ENCODE peak calls at places on chromosomes 11 and 22, in six cellular contexts. H is CD4-positive, alpha-beta T cell; Z is fibroblast of mammary gland; J is activated B cell treated with CpG ODN at 0.5 μM for 24 hours; A is GM12865; W is glutamatergic neuron. F is an unnamed sample.

GRCh38 chr11:58193403-58193802 is 4.5 kb downstream of the OR9Q2 start:
- DNase-seq in J (no peak), A (no peak), H (no peak), W (no peak), Z (no peak), F (no peak)

GRCh38 chr11:17352925-17353227 is 1.3 kb downstream of the NCR3LG1 start:
- DNase-seq in A (peak), H (no peak), Z (peak), J (peak), W (no peak), F (no peak)

GRCh38 chr11:92332986-92333385 is 108.4 kb downstream of the FAT3 start:
- DNase-seq in A (no peak), Z (peak), J (no peak), W (no peak), H (no peak), F (no peak)

GRCh38 chr22:36419912-36420882 is 32.4 kb upstream of the MYH9 start:
- DNase-seq in W (no peak), H (no peak), Z (peak), A (no peak), J (no peak), F (no peak)

GRCh38 chr22:18023509-18024275 is 669 bp downstream of the MICAL3 start:
- DNase-seq in Z (peak), H (no peak), A (peak), W (peak), J (peak), F (peak)

GRCh38 chr22:36587289-36588154 is 58.6 kb upstream of the EIF3D start:
- DNase-seq in H (no peak), W (peak), Z (peak), A (no peak), J (no peak), F (no peak)

GRCh38 chr11:116167706-116168458 is 604.9 kb downstream of the BUD13 start:
- DNase-seq in W (no peak), Z (no peak), H (no peak), J (no peak), A (no peak), F (no peak)

GRCh38 chr11:13315517-13316432 is 38.2 kb downstream of the BMAL1 start:
- DNase-seq in H (no peak), A (peak), Z (peak), J (no peak), W (no peak), F (no peak)

GRCh38 chr11:80383655-80384054 is 942.8 kb upstream of the TENM4 start:
- DNase-seq in A (no peak), J (no peak), H (no peak), Z (no peak), W (no peak), F (no peak)

GRCh38 chr11:748007-748359 is 719 bp downstream of the TALDO1 start:
- DNase-seq in Z (no peak), H (no peak), A (no peak), J (no peak), W (no peak), F (peak)

GRCh38 chr11:10413268-10413667 is 41.8 kb upstream of the AMPD3 start:
- DNase-seq in H (peak), J (no peak), W (no peak), Z (no peak), A (peak), F (no peak)
- TF ChIP-seq CTCF in H (peak), J (no peak), W (no peak), Z (peak), A (peak), F (peak)

GRCh38 chr11:132523929-132524328 is 1008.4 kb downstream of the OPCML start:
- DNase-seq in J (no peak), H (no peak), A (no peak), W (no peak), Z (no peak), F (no peak)
- TF ChIP-seq CTCF in J (no peak), H (no peak), A (no peak), W (no peak), Z (no peak), F (no peak)

GRCh38 chr11:71406681-71407080 is 41.5 kb downstream of the DHCR7 start:
- DNase-seq in A (no peak), J (no peak), Z (no peak), W (no peak), H (no peak), F (no peak)
- TF ChIP-seq CTCF in A (no peak), J (no peak), Z (no peak), W (no peak), H (no peak), F (no peak)

DNA sequence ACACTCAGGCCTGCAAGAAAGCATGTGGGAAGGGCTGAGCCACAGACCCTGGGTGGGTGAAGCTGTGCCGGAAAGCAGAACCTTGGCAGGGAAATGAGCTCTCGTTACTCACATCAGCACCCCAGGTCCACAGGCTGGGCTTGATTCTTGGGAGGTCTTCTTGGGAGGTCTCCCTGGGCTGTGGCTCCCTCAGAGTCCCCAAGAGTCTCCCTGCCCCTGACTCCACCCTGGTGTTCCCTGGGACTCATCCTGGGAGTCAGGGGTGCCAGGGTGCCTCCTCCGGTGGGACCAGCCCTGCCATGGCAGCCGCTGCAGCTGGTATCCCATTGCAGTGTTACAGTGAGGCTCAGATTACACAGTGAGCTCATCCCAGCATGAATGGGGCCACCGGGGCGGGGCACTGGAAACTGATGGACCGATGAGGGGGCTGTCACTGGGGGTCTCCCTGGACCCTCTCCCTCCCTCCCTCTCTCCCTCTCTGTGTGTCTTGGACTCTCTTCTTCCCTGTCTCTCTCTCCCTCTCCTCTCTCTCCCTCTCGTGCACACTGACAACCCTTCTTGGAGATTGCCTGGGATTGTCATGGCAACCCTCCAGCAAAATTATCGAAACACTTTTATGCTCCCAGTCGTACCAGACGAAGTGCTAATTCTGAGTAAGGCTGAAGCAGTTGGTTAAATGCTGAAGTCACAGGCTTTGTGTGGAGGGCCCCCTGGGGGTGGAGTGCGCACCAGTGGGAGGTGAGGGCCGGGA is 8.7 kb upstream of the C11orf96 start:
- DNase-seq in J (no peak), Z (peak), A (no peak), H (no peak), W (peak), F (no peak)
- TF ChIP-seq CTCF in J (no peak), Z (no peak), A (no peak), H (no peak), W (no peak), F (no peak)

GRCh38 chr11:126716456-126717083 is 284.0 kb downstream of the KIRREL3 start:
- DNase-seq in H (peak), A (peak), Z (peak), W (peak), J (no peak), F (peak)
- TF ChIP-seq CTCF in H (peak), A (peak), Z (peak), W (peak), J (no peak), F (peak)

GRCh38 chr11:127268956-127269355 is 268.4 kb upstream of the KIRREL3 start:
- DNase-seq in H (no peak), A (no peak), Z (no peak), W (no peak), J (no peak), F (no peak)

GRCh38 chr11:127275771-127276170 is 275.2 kb upstream of the KIRREL3 start:
- DNase-seq in Z (no peak), J (no peak), A (no peak), W (no peak), H (no peak), F (no peak)

GRCh38 chr11:127270848-127271247 is 270.3 kb upstream of the KIRREL3 start:
- DNase-seq in H (no peak), A (no peak), W (no peak), J (no peak), Z (no peak), F (no peak)

GRCh38 chr11:127274328-127274676 is 273.7 kb upstream of the KIRREL3 start:
- DNase-seq in W (no peak), Z (no peak), J (no peak), H (no peak), A (no peak), F (no peak)

DNA sequence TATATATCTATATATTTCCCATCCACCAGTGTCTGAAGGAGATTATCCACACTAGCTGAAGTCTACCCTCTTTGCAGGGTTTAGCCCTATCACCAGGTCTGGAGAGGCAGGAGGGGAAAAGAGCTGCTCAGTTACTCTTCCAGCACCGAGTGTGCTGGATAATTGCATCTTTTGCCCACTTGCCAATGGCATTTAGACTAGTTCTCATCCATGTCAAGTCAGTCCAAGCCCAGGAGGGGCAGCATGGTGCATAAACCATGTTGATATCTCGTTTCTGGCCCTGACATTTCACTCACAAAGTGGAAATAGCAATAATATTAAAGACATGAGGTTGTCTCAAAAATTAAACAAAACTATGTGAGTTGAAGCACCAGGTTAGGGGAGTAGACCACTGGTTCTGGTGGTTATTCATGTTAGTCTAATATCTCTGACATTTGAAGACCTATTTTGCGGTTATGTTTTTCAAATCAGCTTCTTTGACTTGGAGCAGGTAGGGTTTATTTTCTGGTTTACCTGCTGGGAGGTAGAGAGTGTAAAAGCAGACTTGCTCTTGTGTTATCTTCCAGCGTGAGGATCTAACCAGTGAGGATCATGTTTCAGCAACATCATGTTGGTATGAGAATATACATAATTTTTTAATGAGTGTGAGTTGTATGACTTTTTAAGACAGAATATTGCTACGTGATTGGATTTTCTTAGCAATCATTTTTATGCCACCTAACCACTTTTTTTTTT is 273.2 kb upstream of the KIRREL3 start:
- DNase-seq in W (no peak), J (no peak), A (no peak), Z (no peak), H (no peak), F (no peak)
- TF ChIP-seq CTCF in W (no peak), J (no peak), A (no peak), Z (no peak), H (no peak), F (no peak)

DNA sequence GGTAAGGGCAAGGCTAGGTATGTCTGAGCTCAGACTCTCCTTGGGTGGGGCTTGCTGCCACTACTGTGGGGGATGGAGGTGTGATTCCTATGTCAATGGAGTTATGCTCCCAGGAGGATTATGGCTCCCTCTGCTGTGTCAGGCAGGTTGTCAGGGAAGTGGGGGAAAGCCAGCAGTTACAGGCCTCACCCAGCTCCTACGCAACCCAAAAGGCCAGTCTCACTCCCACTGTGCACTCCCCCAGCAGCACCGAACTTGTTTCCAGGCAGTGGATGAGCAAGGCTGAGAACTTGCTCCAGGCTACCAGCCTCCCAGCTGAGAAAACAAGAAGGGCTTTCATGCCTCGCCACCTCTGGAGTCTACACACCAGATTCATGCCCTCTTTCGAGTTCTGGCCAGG is 18.2 kb downstream of the C11orf91 start:
- DNase-seq in W (no peak), H (no peak), A (no peak), Z (no peak), J (no peak), F (no peak)
- TF ChIP-seq CTCF in W (no peak), H (no peak), A (no peak), Z (no peak), J (no peak), F (no peak)

F was measured in GM13976.